ENCODE peak calls at places on chromosome 16, in eight cellular contexts. One of them, this sample, is unnamed.

GRCh38 chr16:69107311-69107962 is 2.0 kb downstream of the HAS3 start:
- DNase-seq in fibroblast of lung: peak
- DNase-seq in CD4-positive, alpha-beta T cell: no peak
- DNase-seq in endothelial cell: peak
- DNase-seq in heart right ventricle: peak
- DNase-seq in A549: peak
- DNase-seq in mucosa of descending colon: peak
- DNase-seq in neural progenitor cell: peak
- DNase-seq in this sample: no peak

GRCh38 chr16:57645691-57646387 is 17.4 kb downstream of the ADGRG1 start:
- DNase-seq in fibroblast of lung: peak
- DNase-seq in CD4-positive, alpha-beta T cell: no peak
- DNase-seq in endothelial cell: peak
- DNase-seq in heart right ventricle: peak
- DNase-seq in A549: no peak
- DNase-seq in mucosa of descending colon: no peak
- DNase-seq in neural progenitor cell: no peak
- DNase-seq in this sample: no peak

GRCh38 chr16:13904179-13904691 is 15.7 kb upstream of the ERCC4 start:
- DNase-seq in fibroblast of lung: no peak
- DNase-seq in CD4-positive, alpha-beta T cell: no peak
- DNase-seq in endothelial cell: no peak
- DNase-seq in heart right ventricle: no peak
- DNase-seq in A549: no peak
- DNase-seq in mucosa of descending colon: no peak
- DNase-seq in neural progenitor cell: no peak
- DNase-seq in this sample: no peak

GRCh38 chr16:19831678-19832077 is 53.0 kb downstream of the GPRC5B start:
- DNase-seq in fibroblast of lung: peak
- DNase-seq in CD4-positive, alpha-beta T cell: no peak
- DNase-seq in endothelial cell: no peak
- DNase-seq in heart right ventricle: no peak
- DNase-seq in A549: peak
- DNase-seq in mucosa of descending colon: no peak
- DNase-seq in neural progenitor cell: no peak
- DNase-seq in this sample: no peak

GRCh38 chr16:28136751-28137434 is 73.4 kb upstream of the GSG1L start:
- DNase-seq in fibroblast of lung: no peak
- DNase-seq in CD4-positive, alpha-beta T cell: peak
- DNase-seq in endothelial cell: no peak
- DNase-seq in heart right ventricle: no peak
- DNase-seq in A549: no peak
- DNase-seq in mucosa of descending colon: no peak
- DNase-seq in neural progenitor cell: peak
- DNase-seq in this sample: no peak

GRCh38 chr16:81189100-81189664 is 49.3 kb upstream of the BCO1 start:
- DNase-seq in fibroblast of lung: peak
- DNase-seq in CD4-positive, alpha-beta T cell: no peak
- DNase-seq in endothelial cell: no peak
- DNase-seq in heart right ventricle: peak
- DNase-seq in A549: no peak
- DNase-seq in mucosa of descending colon: peak
- DNase-seq in neural progenitor cell: no peak
- DNase-seq in this sample: no peak

GRCh38 chr16:48321307-48322036 is 63.7 kb downstream of the SIAH1 start:
- DNase-seq in fibroblast of lung: peak
- DNase-seq in CD4-positive, alpha-beta T cell: no peak
- DNase-seq in endothelial cell: no peak
- DNase-seq in heart right ventricle: no peak
- DNase-seq in A549: no peak
- DNase-seq in mucosa of descending colon: no peak
- DNase-seq in neural progenitor cell: no peak
- DNase-seq in this sample: no peak

GRCh38 chr16:12573300-12573699 is 230.4 kb downstream of the CPPED1 start:
- DNase-seq in fibroblast of lung: no peak
- DNase-seq in CD4-positive, alpha-beta T cell: no peak
- DNase-seq in endothelial cell: no peak
- DNase-seq in heart right ventricle: no peak
- DNase-seq in A549: no peak
- DNase-seq in mucosa of descending colon: peak
- DNase-seq in neural progenitor cell: no peak
- DNase-seq in this sample: no peak

GRCh38 chr16:19001788-19002187 is 18.1 kb downstream of the TMC7 start:
- DNase-seq in fibroblast of lung: peak
- DNase-seq in CD4-positive, alpha-beta T cell: no peak
- DNase-seq in endothelial cell: no peak
- DNase-seq in heart right ventricle: no peak
- DNase-seq in A549: peak
- DNase-seq in mucosa of descending colon: no peak
- DNase-seq in neural progenitor cell: no peak
- DNase-seq in this sample: no peak

GRCh38 chr16:6341993-6342392 is 990.7 kb upstream of the RBFOX1 start:
- DNase-seq in fibroblast of lung: no peak
- DNase-seq in CD4-positive, alpha-beta T cell: no peak
- DNase-seq in endothelial cell: no peak
- DNase-seq in heart right ventricle: no peak
- DNase-seq in A549: no peak
- DNase-seq in mucosa of descending colon: no peak
- DNase-seq in neural progenitor cell: peak
- DNase-seq in this sample: no peak

GRCh38 chr16:46743232-46743719 is 4.9 kb downstream of the MYLK3 start:
- DNase-seq in fibroblast of lung: peak
- DNase-seq in CD4-positive, alpha-beta T cell: no peak
- DNase-seq in endothelial cell: peak
- DNase-seq in heart right ventricle: peak
- DNase-seq in A549: no peak
- DNase-seq in mucosa of descending colon: peak
- DNase-seq in neural progenitor cell: no peak
- DNase-seq in this sample: no peak

GRCh38 chr16:69064164-69064563 is 41.3 kb upstream of the HAS3 start:
- DNase-seq in fibroblast of lung: no peak
- DNase-seq in CD4-positive, alpha-beta T cell: no peak
- DNase-seq in endothelial cell: no peak
- DNase-seq in heart right ventricle: no peak
- DNase-seq in A549: peak
- DNase-seq in mucosa of descending colon: no peak
- DNase-seq in neural progenitor cell: no peak
- DNase-seq in this sample: no peak

GRCh38 chr16:12228607-12229499 is 252.3 kb downstream of the SNX29 start:
- DNase-seq in fibroblast of lung: peak
- DNase-seq in CD4-positive, alpha-beta T cell: no peak
- DNase-seq in endothelial cell: peak
- DNase-seq in heart right ventricle: peak
- DNase-seq in A549: peak
- DNase-seq in mucosa of descending colon: peak
- DNase-seq in neural progenitor cell: peak
- DNase-seq in this sample: peak

GRCh38 chr16:85484337-85485295 is 128.5 kb upstream of the GSE1 start:
- DNase-seq in fibroblast of lung: no peak
- DNase-seq in CD4-positive, alpha-beta T cell: no peak
- DNase-seq in endothelial cell: no peak
- DNase-seq in heart right ventricle: no peak
- DNase-seq in A549: no peak
- DNase-seq in mucosa of descending colon: peak
- DNase-seq in neural progenitor cell: no peak
- DNase-seq in this sample: no peak

GRCh38 chr16:78146807-78147206 is 47.4 kb downstream of the WWOX start:
- DNase-seq in fibroblast of lung: no peak
- DNase-seq in CD4-positive, alpha-beta T cell: no peak
- DNase-seq in endothelial cell: no peak
- DNase-seq in heart right ventricle: no peak
- DNase-seq in A549: no peak
- DNase-seq in mucosa of descending colon: no peak
- DNase-seq in neural progenitor cell: no peak
- DNase-seq in this sample: no peak
- TF ChIP-seq CTCF in fibroblast of lung: no peak
- TF ChIP-seq CTCF in CD4-positive, alpha-beta T cell: no peak
- TF ChIP-seq CTCF in endothelial cell: no peak
- TF ChIP-seq CTCF in heart right ventricle: no peak
- TF ChIP-seq CTCF in A549: no peak
- TF ChIP-seq CTCF in mucosa of descending colon: no peak
- TF ChIP-seq CTCF in neural progenitor cell: no peak
- TF ChIP-seq CTCF in this sample: no peak

DNA sequence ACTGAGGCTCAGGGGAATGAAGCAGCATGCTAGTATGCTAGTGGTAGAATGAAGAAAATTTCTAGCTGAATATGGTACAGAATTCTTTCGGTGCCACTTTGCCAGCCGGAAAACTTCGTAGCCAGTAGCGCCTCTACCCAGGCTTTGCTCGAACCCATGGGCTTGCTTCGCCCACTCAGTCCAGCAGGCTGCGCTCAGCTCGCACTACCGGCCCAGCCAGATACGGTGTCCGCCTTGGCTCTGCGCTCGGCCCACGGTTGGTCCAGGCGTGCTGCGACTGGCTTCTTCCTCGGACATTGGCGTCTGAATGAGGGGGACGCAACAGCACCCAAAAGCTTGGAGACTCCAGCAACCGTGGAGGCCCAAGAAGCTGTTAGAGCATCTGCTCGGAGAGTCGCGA is 372.5 kb upstream of the CDH8 start:
- DNase-seq in fibroblast of lung: no peak
- DNase-seq in CD4-positive, alpha-beta T cell: no peak
- DNase-seq in endothelial cell: peak
- DNase-seq in heart right ventricle: no peak
- DNase-seq in A549: no peak
- DNase-seq in mucosa of descending colon: no peak
- DNase-seq in neural progenitor cell: peak
- DNase-seq in this sample: no peak
- TF ChIP-seq CTCF in fibroblast of lung: no peak
- TF ChIP-seq CTCF in CD4-positive, alpha-beta T cell: no peak
- TF ChIP-seq CTCF in endothelial cell: no peak
- TF ChIP-seq CTCF in heart right ventricle: no peak
- TF ChIP-seq CTCF in A549: no peak
- TF ChIP-seq CTCF in mucosa of descending colon: no peak
- TF ChIP-seq CTCF in neural progenitor cell: peak
- TF ChIP-seq CTCF in this sample: peak

GRCh38 chr16:598823-599739 is 9.2 kb downstream of the RAB40C start:
- DNase-seq in fibroblast of lung: no peak
- DNase-seq in CD4-positive, alpha-beta T cell: no peak
- DNase-seq in endothelial cell: no peak
- DNase-seq in heart right ventricle: no peak
- DNase-seq in A549: no peak
- DNase-seq in mucosa of descending colon: no peak
- DNase-seq in neural progenitor cell: no peak
- DNase-seq in this sample: no peak

GRCh38 chr16:595942-596735 is 6.3 kb downstream of the RAB40C start:
- DNase-seq in fibroblast of lung: no peak
- DNase-seq in CD4-positive, alpha-beta T cell: no peak
- DNase-seq in endothelial cell: no peak
- DNase-seq in heart right ventricle: no peak
- DNase-seq in A549: no peak
- DNase-seq in mucosa of descending colon: no peak
- DNase-seq in neural progenitor cell: no peak
- DNase-seq in this sample: no peak

GRCh38 chr16:603221-603620 is 13.4 kb downstream of the RAB40C start:
- DNase-seq in fibroblast of lung: no peak
- DNase-seq in CD4-positive, alpha-beta T cell: no peak
- DNase-seq in endothelial cell: no peak
- DNase-seq in heart right ventricle: no peak
- DNase-seq in A549: no peak
- DNase-seq in mucosa of descending colon: no peak
- DNase-seq in neural progenitor cell: no peak
- DNase-seq in this sample: no peak

GRCh38 chr16:596736-597060 is 6.8 kb downstream of the RAB40C start:
- DNase-seq in fibroblast of lung: no peak
- DNase-seq in CD4-positive, alpha-beta T cell: no peak
- DNase-seq in endothelial cell: no peak
- DNase-seq in heart right ventricle: no peak
- DNase-seq in A549: no peak
- DNase-seq in mucosa of descending colon: no peak
- DNase-seq in neural progenitor cell: no peak
- DNase-seq in this sample: no peak

GRCh38 chr16:600781-601180 is 10.9 kb downstream of the RAB40C start:
- DNase-seq in fibroblast of lung: peak
- DNase-seq in CD4-positive, alpha-beta T cell: no peak
- DNase-seq in endothelial cell: no peak
- DNase-seq in heart right ventricle: no peak
- DNase-seq in A549: no peak
- DNase-seq in mucosa of descending colon: no peak
- DNase-seq in neural progenitor cell: peak
- DNase-seq in this sample: no peak
- TF ChIP-seq CTCF in fibroblast of lung: no peak
- TF ChIP-seq CTCF in CD4-positive, alpha-beta T cell: no peak
- TF ChIP-seq CTCF in endothelial cell: no peak
- TF ChIP-seq CTCF in heart right ventricle: no peak
- TF ChIP-seq CTCF in A549: peak
- TF ChIP-seq CTCF in mucosa of descending colon: no peak
- TF ChIP-seq CTCF in neural progenitor cell: peak
- TF ChIP-seq CTCF in this sample: no peak

DNA sequence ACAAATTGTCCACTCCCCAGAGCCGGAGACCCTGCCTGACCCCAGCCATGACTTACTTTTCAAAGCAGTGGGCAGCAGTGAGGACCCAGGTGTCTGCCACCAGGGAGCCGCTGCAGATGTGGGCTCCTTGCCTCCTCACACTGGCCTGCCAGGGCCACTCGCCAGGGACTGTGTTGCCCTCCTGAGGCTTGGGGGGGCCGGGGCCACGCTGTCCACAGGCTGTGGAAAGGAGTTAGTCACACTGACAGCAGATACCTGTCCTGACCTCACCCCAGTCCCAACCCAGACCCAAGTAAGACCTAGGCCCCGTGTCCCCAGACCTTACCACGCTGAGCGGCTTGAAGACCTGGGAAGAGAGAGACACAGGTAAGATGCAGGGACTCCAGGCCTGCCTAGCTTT is 1.3 kb downstream of the PRSS53 start:
- DNase-seq in fibroblast of lung: no peak
- DNase-seq in CD4-positive, alpha-beta T cell: no peak
- DNase-seq in endothelial cell: no peak
- DNase-seq in heart right ventricle: no peak
- DNase-seq in A549: no peak
- DNase-seq in mucosa of descending colon: no peak
- DNase-seq in neural progenitor cell: no peak
- DNase-seq in this sample: no peak
- TF ChIP-seq CTCF in fibroblast of lung: no peak
- TF ChIP-seq CTCF in CD4-positive, alpha-beta T cell: no peak
- TF ChIP-seq CTCF in endothelial cell: no peak
- TF ChIP-seq CTCF in heart right ventricle: no peak
- TF ChIP-seq CTCF in A549: no peak
- TF ChIP-seq CTCF in mucosa of descending colon: no peak
- TF ChIP-seq CTCF in neural progenitor cell: no peak
- TF ChIP-seq CTCF in this sample: no peak

GRCh38 chr16:53081686-53082407 is 27.1 kb downstream of the CHD9 start:
- DNase-seq in fibroblast of lung: no peak
- DNase-seq in CD4-positive, alpha-beta T cell: no peak
- DNase-seq in endothelial cell: no peak
- DNase-seq in heart right ventricle: no peak
- DNase-seq in A549: no peak
- DNase-seq in mucosa of descending colon: no peak
- DNase-seq in neural progenitor cell: no peak
- DNase-seq in this sample: no peak
- TF ChIP-seq CTCF in fibroblast of lung: no peak
- TF ChIP-seq CTCF in CD4-positive, alpha-beta T cell: no peak
- TF ChIP-seq CTCF in endothelial cell: no peak
- TF ChIP-seq CTCF in heart right ventricle: no peak
- TF ChIP-seq CTCF in A549: no peak
- TF ChIP-seq CTCF in mucosa of descending colon: no peak
- TF ChIP-seq CTCF in neural progenitor cell: no peak
- TF ChIP-seq CTCF in this sample: no peak

GRCh38 chr16:30063893-30064745 is 1.4 kb upstream of the ALDOA start:
- DNase-seq in fibroblast of lung: peak
- DNase-seq in CD4-positive, alpha-beta T cell: peak
- DNase-seq in endothelial cell: peak
- DNase-seq in heart right ventricle: peak
- DNase-seq in A549: peak
- DNase-seq in mucosa of descending colon: peak
- DNase-seq in neural progenitor cell: peak
- DNase-seq in this sample: no peak
- TF ChIP-seq CTCF in fibroblast of lung: peak
- TF ChIP-seq CTCF in CD4-positive, alpha-beta T cell: peak
- TF ChIP-seq CTCF in endothelial cell: no peak
- TF ChIP-seq CTCF in heart right ventricle: no peak
- TF ChIP-seq CTCF in A549: peak
- TF ChIP-seq CTCF in mucosa of descending colon: no peak
- TF ChIP-seq CTCF in neural progenitor cell: peak
- TF ChIP-seq CTCF in this sample: no peak

This sample was measured in progenitor cell of endocrine pancreas.